ENCODE peak calls at places on chromosomes 12 and 14, in nine cellular contexts. One of them, this sample, is unnamed.
A peak's percentile ranks its signal among the peaks of the same experiment; 100 is the strongest.

GRCh38 chr12:57632369-57632897 is 568 bp downstream of the B4GALNT1 start:
- DNase-seq in CD8-positive, alpha-beta T cell: no peak
- DNase-seq in body of pancreas: no peak
- DNase-seq in AG04449: no peak
- DNase-seq in WTC11: peak; percentile 51
- DNase-seq in RWPE1: no peak
- DNase-seq in RWPE2: peak; percentile 38
- DNase-seq in Calu3: peak; percentile 48
- DNase-seq in tibial nerve: no peak
- DNase-seq in this sample: peak; percentile 38

GRCh38 chr14:47976139-47976538 is 300.7 kb upstream of the MDGA2 start:
- DNase-seq in CD8-positive, alpha-beta T cell: no peak
- DNase-seq in body of pancreas: no peak
- DNase-seq in AG04449: no peak
- DNase-seq in WTC11: no peak
- DNase-seq in RWPE1: no peak
- DNase-seq in RWPE2: no peak
- DNase-seq in Calu3: no peak
- DNase-seq in tibial nerve: no peak
- DNase-seq in this sample: no peak

GRCh38 chr14:64554551-64554950 is 4.8 kb downstream of the PPP1R36 start:
- DNase-seq in CD8-positive, alpha-beta T cell: no peak
- DNase-seq in body of pancreas: no peak
- DNase-seq in AG04449: no peak
- DNase-seq in WTC11: no peak
- DNase-seq in RWPE1: no peak
- DNase-seq in RWPE2: no peak
- DNase-seq in Calu3: no peak
- DNase-seq in tibial nerve: no peak
- DNase-seq in this sample: no peak

GRCh38 chr14:23125933-23126524 is 7.0 kb upstream of the CEBPE start:
- DNase-seq in CD8-positive, alpha-beta T cell: no peak
- DNase-seq in body of pancreas: no peak
- DNase-seq in AG04449: no peak
- DNase-seq in WTC11: peak; percentile 38
- DNase-seq in RWPE1: no peak
- DNase-seq in RWPE2: no peak
- DNase-seq in Calu3: no peak
- DNase-seq in tibial nerve: no peak
- DNase-seq in this sample: no peak

GRCh38 chr14:51211149-51211548 is 28.9 kb upstream of the TMX1 start:
- DNase-seq in CD8-positive, alpha-beta T cell: no peak
- DNase-seq in body of pancreas: peak; percentile 71
- DNase-seq in AG04449: no peak
- DNase-seq in WTC11: no peak
- DNase-seq in RWPE1: no peak
- DNase-seq in RWPE2: no peak
- DNase-seq in Calu3: peak; percentile 26
- DNase-seq in tibial nerve: no peak
- DNase-seq in this sample: no peak

GRCh38 chr14:73759183-73759713 is 45.1 kb upstream of the PNMA1 start:
- DNase-seq in CD8-positive, alpha-beta T cell: no peak
- DNase-seq in body of pancreas: peak; percentile 66
- DNase-seq in AG04449: no peak
- DNase-seq in WTC11: no peak
- DNase-seq in RWPE1: no peak
- DNase-seq in RWPE2: no peak
- DNase-seq in Calu3: peak; percentile 58
- DNase-seq in tibial nerve: no peak
- DNase-seq in this sample: peak; percentile 73

GRCh38 chr14:71206766-71207371 is 299.6 kb downstream of the PCNX1 start:
- DNase-seq in CD8-positive, alpha-beta T cell: no peak
- DNase-seq in body of pancreas: peak; percentile 64
- DNase-seq in AG04449: peak; percentile 55
- DNase-seq in WTC11: no peak
- DNase-seq in RWPE1: peak; percentile 68
- DNase-seq in RWPE2: no peak
- DNase-seq in Calu3: peak; percentile 76
- DNase-seq in tibial nerve: no peak
- DNase-seq in this sample: no peak

GRCh38 chr12:109783965-109784244 is 49.3 kb downstream of the TRPV4 start:
- DNase-seq in CD8-positive, alpha-beta T cell: no peak
- DNase-seq in body of pancreas: no peak
- DNase-seq in AG04449: no peak
- DNase-seq in WTC11: no peak
- DNase-seq in RWPE1: no peak
- DNase-seq in RWPE2: no peak
- DNase-seq in Calu3: no peak
- DNase-seq in tibial nerve: no peak
- DNase-seq in this sample: no peak

GRCh38 chr14:92471919-92472318 is 41.7 kb upstream of the RIN3 start:
- DNase-seq in CD8-positive, alpha-beta T cell: no peak
- DNase-seq in body of pancreas: no peak
- DNase-seq in AG04449: peak; percentile 47
- DNase-seq in WTC11: peak; percentile 39
- DNase-seq in RWPE1: peak; percentile 90
- DNase-seq in RWPE2: peak; percentile 78
- DNase-seq in Calu3: peak; percentile 70
- DNase-seq in tibial nerve: no peak
- DNase-seq in this sample: no peak

GRCh38 chr12:44369967-44370366 is 506.1 kb downstream of the NELL2 start:
- DNase-seq in CD8-positive, alpha-beta T cell: no peak
- DNase-seq in body of pancreas: no peak
- DNase-seq in AG04449: no peak
- DNase-seq in WTC11: no peak
- DNase-seq in RWPE1: no peak
- DNase-seq in RWPE2: no peak
- DNase-seq in Calu3: no peak
- DNase-seq in tibial nerve: no peak
- DNase-seq in this sample: no peak

GRCh38 chr12:78483767-78484315 is 380.7 kb upstream of the SYT1 start:
- DNase-seq in CD8-positive, alpha-beta T cell: no peak
- DNase-seq in body of pancreas: no peak
- DNase-seq in AG04449: no peak
- DNase-seq in WTC11: no peak
- DNase-seq in RWPE1: no peak
- DNase-seq in RWPE2: no peak
- DNase-seq in Calu3: no peak
- DNase-seq in tibial nerve: no peak
- DNase-seq in this sample: no peak

GRCh38 chr12:54395545-54395944 is 11.0 kb upstream of the ZNF385A start:
- DNase-seq in CD8-positive, alpha-beta T cell: no peak
- DNase-seq in body of pancreas: no peak
- DNase-seq in AG04449: no peak
- DNase-seq in WTC11: no peak
- DNase-seq in RWPE1: no peak
- DNase-seq in RWPE2: no peak
- DNase-seq in Calu3: no peak
- DNase-seq in tibial nerve: no peak
- DNase-seq in this sample: no peak

GRCh38 chr14:58639842-58640484 is 2.2 kb downstream of the DACT1 start:
- DNase-seq in CD8-positive, alpha-beta T cell: no peak
- DNase-seq in body of pancreas: peak; percentile 58
- DNase-seq in AG04449: peak; percentile 68
- DNase-seq in WTC11: peak; percentile 37
- DNase-seq in RWPE1: peak; percentile 55
- DNase-seq in RWPE2: no peak
- DNase-seq in Calu3: peak; percentile 53
- DNase-seq in tibial nerve: peak; percentile 74
- DNase-seq in this sample: peak; percentile 41

GRCh38 chr12:16670456-16671050 is 64.6 kb upstream of the LMO3 start:
- DNase-seq in CD8-positive, alpha-beta T cell: no peak
- DNase-seq in body of pancreas: no peak
- DNase-seq in AG04449: no peak
- DNase-seq in WTC11: no peak
- DNase-seq in RWPE1: no peak
- DNase-seq in RWPE2: no peak
- DNase-seq in Calu3: no peak
- DNase-seq in tibial nerve: no peak
- DNase-seq in this sample: no peak

GRCh38 chr12:102452605-102453004 is 27.8 kb downstream of the IGF1 start:
- DNase-seq in CD8-positive, alpha-beta T cell: no peak
- DNase-seq in body of pancreas: no peak
- DNase-seq in AG04449: no peak
- DNase-seq in WTC11: no peak
- DNase-seq in RWPE1: no peak
- DNase-seq in RWPE2: no peak
- DNase-seq in Calu3: no peak
- DNase-seq in tibial nerve: no peak
- DNase-seq in this sample: no peak

GRCh38 chr12:69900720-69901131 is 75.7 kb downstream of the MYRFL start:
- DNase-seq in CD8-positive, alpha-beta T cell: peak; percentile 18
- DNase-seq in body of pancreas: peak; percentile 87
- DNase-seq in AG04449: no peak
- DNase-seq in WTC11: peak; percentile 75
- DNase-seq in RWPE1: peak; percentile 47
- DNase-seq in RWPE2: no peak
- DNase-seq in Calu3: peak; percentile 85
- DNase-seq in tibial nerve: peak; percentile 94
- DNase-seq in this sample: peak; percentile 17

DNA sequence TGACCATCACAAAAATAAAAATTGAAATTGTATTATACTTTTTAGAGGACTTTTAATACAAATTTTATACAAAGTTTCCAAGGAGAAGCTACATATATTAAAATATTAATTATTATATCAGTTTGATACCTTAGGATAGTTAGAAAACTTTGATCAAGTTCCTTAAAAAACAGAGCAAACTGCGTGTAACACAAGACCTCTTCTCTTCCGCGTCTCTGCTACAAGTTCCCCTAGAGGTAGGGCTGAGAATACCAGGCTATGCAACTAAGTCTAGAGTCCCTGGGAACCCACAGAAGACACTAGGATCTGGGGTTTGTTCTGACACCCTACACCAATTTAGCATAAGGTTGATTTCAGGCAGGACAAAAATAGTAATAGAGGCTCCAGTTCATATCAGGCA is 319.0 kb downstream of the FOXG1 start:
- DNase-seq in CD8-positive, alpha-beta T cell: no peak
- DNase-seq in body of pancreas: no peak
- DNase-seq in AG04449: no peak
- DNase-seq in WTC11: no peak
- DNase-seq in RWPE1: peak; percentile 5
- DNase-seq in RWPE2: no peak
- DNase-seq in Calu3: peak; percentile 12
- DNase-seq in tibial nerve: no peak
- DNase-seq in this sample: no peak
- TF ChIP-seq CTCF in CD8-positive, alpha-beta T cell: no peak
- TF ChIP-seq CTCF in body of pancreas: no peak
- TF ChIP-seq CTCF in AG04449: peak; percentile 22
- TF ChIP-seq CTCF in WTC11: peak; percentile 29
- TF ChIP-seq CTCF in RWPE1: peak; percentile 23
- TF ChIP-seq CTCF in RWPE2: peak; percentile 39
- TF ChIP-seq CTCF in Calu3: no peak
- TF ChIP-seq CTCF in tibial nerve: no peak
- TF ChIP-seq CTCF in this sample: no peak

GRCh38 chr12:117590386-117590785 is 229.0 kb upstream of the NOS1 start:
- DNase-seq in CD8-positive, alpha-beta T cell: no peak
- DNase-seq in body of pancreas: no peak
- DNase-seq in AG04449: no peak
- DNase-seq in WTC11: no peak
- DNase-seq in RWPE1: no peak
- DNase-seq in RWPE2: no peak
- DNase-seq in Calu3: no peak
- DNase-seq in tibial nerve: no peak
- DNase-seq in this sample: no peak

GRCh38 chr12:117587646-117588287 is 226.3 kb upstream of the NOS1 start:
- DNase-seq in CD8-positive, alpha-beta T cell: no peak
- DNase-seq in body of pancreas: peak; percentile 54
- DNase-seq in AG04449: no peak
- DNase-seq in WTC11: peak; percentile 81
- DNase-seq in RWPE1: peak; percentile 65
- DNase-seq in RWPE2: no peak
- DNase-seq in Calu3: peak; percentile 77
- DNase-seq in tibial nerve: peak; percentile 52
- DNase-seq in this sample: peak; percentile 65

GRCh38 chr12:117595751-117596150 is 234.3 kb upstream of the NOS1 start:
- DNase-seq in CD8-positive, alpha-beta T cell: no peak
- DNase-seq in body of pancreas: no peak
- DNase-seq in AG04449: no peak
- DNase-seq in WTC11: no peak
- DNase-seq in RWPE1: no peak
- DNase-seq in RWPE2: no peak
- DNase-seq in Calu3: no peak
- DNase-seq in tibial nerve: no peak
- DNase-seq in this sample: no peak

GRCh38 chr12:117594481-117594880 is 233.1 kb upstream of the NOS1 start:
- DNase-seq in CD8-positive, alpha-beta T cell: no peak
- DNase-seq in body of pancreas: no peak
- DNase-seq in AG04449: no peak
- DNase-seq in WTC11: no peak
- DNase-seq in RWPE1: no peak
- DNase-seq in RWPE2: no peak
- DNase-seq in Calu3: no peak
- DNase-seq in tibial nerve: no peak
- DNase-seq in this sample: no peak

GRCh38 chr12:117590999-117591398 is 229.6 kb upstream of the NOS1 start:
- DNase-seq in CD8-positive, alpha-beta T cell: no peak
- DNase-seq in body of pancreas: no peak
- DNase-seq in AG04449: no peak
- DNase-seq in WTC11: no peak
- DNase-seq in RWPE1: no peak
- DNase-seq in RWPE2: no peak
- DNase-seq in Calu3: no peak
- DNase-seq in tibial nerve: no peak
- DNase-seq in this sample: no peak
- TF ChIP-seq CTCF in CD8-positive, alpha-beta T cell: no peak
- TF ChIP-seq CTCF in body of pancreas: no peak
- TF ChIP-seq CTCF in AG04449: peak; percentile 2
- TF ChIP-seq CTCF in WTC11: no peak
- TF ChIP-seq CTCF in RWPE1: no peak
- TF ChIP-seq CTCF in RWPE2: peak; percentile 26
- TF ChIP-seq CTCF in Calu3: no peak
- TF ChIP-seq CTCF in tibial nerve: no peak
- TF ChIP-seq CTCF in this sample: no peak

DNA sequence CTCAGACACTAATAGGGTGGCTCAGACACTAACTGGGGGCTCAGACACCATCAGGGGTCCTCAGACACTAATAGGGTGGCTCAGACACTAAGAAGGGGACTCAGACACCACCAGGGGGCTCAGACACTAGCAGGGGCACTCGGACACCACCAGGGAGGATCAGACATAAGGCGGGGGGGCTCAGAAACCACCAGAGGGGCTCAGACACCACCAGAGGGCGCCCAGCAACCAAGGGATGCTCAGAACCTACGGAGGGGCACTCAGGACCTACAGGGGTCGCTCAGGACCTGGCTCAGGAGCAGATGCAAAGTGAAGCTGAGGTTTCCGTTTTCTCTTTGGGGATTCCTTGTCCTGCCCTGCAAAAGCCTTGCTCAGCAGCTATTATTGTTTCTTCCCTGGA is 448.5 kb downstream of the TMEM121 start:
- DNase-seq in CD8-positive, alpha-beta T cell: peak; percentile 39
- DNase-seq in body of pancreas: no peak
- DNase-seq in AG04449: no peak
- DNase-seq in WTC11: no peak
- DNase-seq in RWPE1: no peak
- DNase-seq in RWPE2: no peak
- DNase-seq in Calu3: peak; percentile 41
- DNase-seq in tibial nerve: no peak
- DNase-seq in this sample: peak; percentile 35
- TF ChIP-seq CTCF in CD8-positive, alpha-beta T cell: peak; percentile 68
- TF ChIP-seq CTCF in body of pancreas: no peak
- TF ChIP-seq CTCF in AG04449: no peak
- TF ChIP-seq CTCF in WTC11: no peak
- TF ChIP-seq CTCF in RWPE1: no peak
- TF ChIP-seq CTCF in RWPE2: peak; percentile 55
- TF ChIP-seq CTCF in Calu3: peak; percentile 24
- TF ChIP-seq CTCF in tibial nerve: no peak
- TF ChIP-seq CTCF in this sample: peak; percentile 62

GRCh38 chr12:62749586-62749985 is 185.4 kb downstream of the PPM1H start:
- DNase-seq in CD8-positive, alpha-beta T cell: no peak
- DNase-seq in body of pancreas: no peak
- DNase-seq in AG04449: no peak
- DNase-seq in WTC11: no peak
- DNase-seq in RWPE1: no peak
- DNase-seq in RWPE2: no peak
- DNase-seq in Calu3: no peak
- DNase-seq in tibial nerve: no peak
- DNase-seq in this sample: no peak
- TF ChIP-seq CTCF in CD8-positive, alpha-beta T cell: no peak
- TF ChIP-seq CTCF in body of pancreas: no peak
- TF ChIP-seq CTCF in AG04449: no peak
- TF ChIP-seq CTCF in WTC11: no peak
- TF ChIP-seq CTCF in RWPE1: no peak
- TF ChIP-seq CTCF in RWPE2: no peak
- TF ChIP-seq CTCF in Calu3: no peak
- TF ChIP-seq CTCF in tibial nerve: no peak
- TF ChIP-seq CTCF in this sample: no peak